ENCODE peak calls at places on chromosomes 3 and 15, in four cellular contexts. B is thoracic aorta, T is choroid plexus epithelial cell, Z is PC-3. A is an unnamed sample.

GRCh38 chr3:121232309-121233225 is 313.2 kb downstream of the POLQ start:
- DNase-seq in B (no peak), T (no peak), Z (no peak), A (no peak)

GRCh38 chr3:158355623-158356588 is 215.1 kb upstream of the MLF1 start:
- DNase-seq in B (no peak), T (no peak), Z (no peak), A (no peak)

GRCh38 chr3:168653255-168653654 is 557.5 kb upstream of the GOLIM4 start:
- DNase-seq in B (no peak), T (no peak), Z (no peak), A (no peak)

GRCh38 chr3:48505146-48505545 is 1.2 kb upstream of the SHISA5 start:
- DNase-seq in B (no peak), T (no peak), Z (no peak), A (no peak)

GRCh38 chr3:126291537-126291936 is 65.7 kb downstream of the KLF15 start:
- DNase-seq in B (no peak), T (no peak), Z (no peak), A (no peak)

GRCh38 chr3:127158614-127159221 is 34.2 kb upstream of the PRR23E start:
- DNase-seq in B (no peak), T (peak; percentile 13), Z (peak; percentile 36), A (peak; percentile 19)

GRCh38 chr15:62334581-62334980 is 169.5 kb upstream of the C2CD4B start:
- DNase-seq in B (no peak), T (no peak), Z (no peak), A (no peak)

GRCh38 chr3:140834266-140835037 is 107.2 kb upstream of the SLC25A36 start:
- DNase-seq in B (no peak), T (no peak), Z (peak; percentile 51), A (no peak)

GRCh38 chr3:194140520-194141414 is 4.8 kb downstream of the HES1 start:
- DNase-seq in B (no peak), T (peak; percentile 89), Z (peak; percentile 83), A (no peak)

GRCh38 chr3:42118762-42119361 is 27.7 kb downstream of the TRAK1 start:
- DNase-seq in B (no peak), T (peak; percentile 72), Z (peak; percentile 85), A (peak; percentile 43)

GRCh38 chr15:52385670-52386069 is 90.1 kb upstream of the MYO5C start:
- DNase-seq in B (no peak), T (no peak), Z (no peak), A (no peak)

GRCh38 chr3:78728406-78729145 is 1039.2 kb downstream of the ROBO1 start:
- DNase-seq in B (no peak), T (peak; percentile 81), Z (no peak), A (peak; percentile 59)

GRCh38 chr3:174986685-174987084 is 127.6 kb downstream of the NAALADL2 start:
- DNase-seq in B (no peak), T (peak; percentile 56), Z (peak; percentile 23), A (peak; percentile 63)
- TF ChIP-seq CTCF in B (no peak), T (peak; percentile 22), Z (no peak), A (peak; percentile 4)

DNA sequence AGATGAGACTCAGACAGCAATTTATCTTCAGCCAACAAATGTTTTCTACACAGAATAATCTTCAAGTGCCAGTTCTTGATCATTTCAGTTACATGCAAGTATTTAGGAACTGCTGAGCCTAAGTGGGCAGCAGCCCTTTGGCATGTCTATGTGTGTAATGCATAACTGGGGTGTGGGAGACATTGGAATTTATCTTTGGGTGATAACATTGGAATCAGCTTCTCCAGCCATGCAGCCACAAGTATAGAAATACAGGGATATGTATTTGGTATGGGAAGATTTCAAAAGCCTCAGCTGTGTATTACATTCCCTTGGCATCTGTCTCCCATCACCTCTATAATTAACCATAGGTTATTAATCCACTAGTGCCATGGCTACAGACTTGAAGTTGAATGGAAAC is 63.4 kb upstream of the FOXP1 start:
- DNase-seq in B (no peak), T (no peak), Z (no peak), A (no peak)
- TF ChIP-seq CTCF in B (no peak), T (no peak), Z (no peak), A (no peak)

GRCh38 chr3:69066121-69066520 is 14.0 kb upstream of the TMF1 start:
- DNase-seq in B (no peak), T (no peak), Z (no peak), A (no peak)
- TF ChIP-seq CTCF in B (no peak), T (no peak), Z (no peak), A (no peak)

GRCh38 chr15:59376735-59377134 is 4.1 kb upstream of the MYO1E start:
- DNase-seq in B (no peak), T (peak; percentile 66), Z (peak; percentile 56), A (peak; percentile 49)
- TF ChIP-seq CTCF in B (no peak), T (peak; percentile 40), Z (peak; percentile 54), A (peak; percentile 6)

DNA sequence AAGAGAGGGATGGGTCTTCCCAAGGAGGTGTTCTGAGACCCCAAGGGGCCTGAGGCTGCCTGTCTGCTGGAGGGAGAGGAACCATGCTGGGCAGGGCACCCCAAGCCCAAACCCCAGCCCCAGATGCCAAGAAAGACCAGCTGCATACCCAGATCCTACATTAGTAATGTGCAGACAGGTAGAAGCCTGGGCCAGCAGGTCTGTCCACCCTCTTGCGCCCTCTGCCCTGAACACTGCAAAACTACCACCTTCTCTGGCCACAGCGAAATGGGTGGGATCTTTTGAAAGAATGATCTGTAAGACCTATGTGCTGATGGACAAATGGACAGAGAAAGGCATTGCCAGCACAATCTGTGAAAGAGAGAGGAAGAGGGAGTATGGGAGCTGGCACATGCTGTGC is 283.2 kb downstream of the EPHB1 start:
- DNase-seq in B (no peak), T (no peak), Z (no peak), A (no peak)
- TF ChIP-seq CTCF in B (no peak), T (no peak), Z (no peak), A (no peak)

GRCh38 chr3:28915711-28916481 is 365.0 kb upstream of the RBMS3 start:
- DNase-seq in B (no peak), T (peak; percentile 81), Z (peak; percentile 68), A (peak; percentile 71)
- TF ChIP-seq CTCF in B (no peak), T (peak; percentile 23), Z (peak; percentile 60), A (peak; percentile 22)